ENCODE peak calls at places on chromosomes 6 and 20, in eight cellular contexts. Y is AG04450; U is mesothelial cell of epicardium; D is IMR-90; Z is esophagus muscularis mucosa; W is tibial artery; J is progenitor cell of endocrine pancreas; X is CD4-positive, alpha-beta T cell. L is an unnamed sample.

GRCh38 chr6:135162678-135163439 is 18.2 kb upstream of the MYB start:
- DNase-seq in W (no peak), D (no peak), Y (no peak), Z (no peak), J (peak; percentile 34), U (no peak), X (no peak), L (no peak)

GRCh38 chr20:59222239-59222981 is 58.8 kb downstream of the ZNF831 start:
- DNase-seq in J (peak; percentile 90), D (peak; percentile 66), U (peak; percentile 94), Z (peak; percentile 92), Y (peak; percentile 33), W (peak; percentile 80), X (peak; percentile 76), L (peak; percentile 88)

GRCh38 chr6:3740551-3741476 is 10.7 kb downstream of the PXDC1 start:
- DNase-seq in U (no peak), W (peak; percentile 63), X (no peak), J (no peak), Y (no peak), Z (no peak), D (no peak), L (no peak)

GRCh38 chr6:113414511-113414910 is 442.6 kb upstream of the MARCKS start:
- DNase-seq in U (no peak), J (no peak), D (peak; percentile 81), Y (peak; percentile 36), W (peak; percentile 72), X (no peak), Z (no peak), L (no peak)

GRCh38 chr6:3433005-3433404 is 23.8 kb downstream of the SLC22A23 start:
- DNase-seq in W (no peak), D (no peak), J (no peak), X (no peak), Z (no peak), U (no peak), Y (no peak), L (no peak)

GRCh38 chr6:113697642-113698410 is 159.3 kb upstream of the MARCKS start:
- DNase-seq in Y (peak; percentile 90), X (no peak), Z (no peak), U (no peak), W (no peak), D (peak; percentile 98), J (no peak), L (no peak)

GRCh38 chr6:121437861-121438651 is 2.6 kb downstream of the GJA1 start:
- DNase-seq in Z (no peak), D (peak; percentile 52), U (no peak), Y (no peak), W (peak; percentile 68), X (no peak), J (no peak), L (no peak)

GRCh38 chr6:156379392-156379910 is 397.7 kb upstream of the ARID1B start:
- DNase-seq in X (no peak), U (no peak), Y (no peak), J (no peak), Z (no peak), W (no peak), D (no peak), L (no peak)

GRCh38 chr6:215335-216034 is 76.8 kb upstream of the DUSP22 start:
- DNase-seq in W (no peak), Y (no peak), J (no peak), X (peak; percentile 47), D (peak; percentile 39), Z (no peak), U (no peak), L (no peak)

GRCh38 chr6:149012040-149012545 is 265.3 kb downstream of the UST start:
- DNase-seq in Z (no peak), U (no peak), J (no peak), D (peak; percentile 100), Y (peak; percentile 97), X (no peak), W (no peak), L (no peak)

GRCh38 chr6:16704706-16705402 is 56.4 kb downstream of the ATXN1 start:
- DNase-seq in D (peak; percentile 79), Z (no peak), J (no peak), W (no peak), X (no peak), Y (no peak), U (no peak), L (no peak)

GRCh38 chr6:4280721-4281120 is 145.3 kb upstream of the ECI2 start:
- DNase-seq in Z (no peak), Y (peak; percentile 66), D (peak; percentile 91), U (no peak), X (no peak), J (no peak), W (no peak), L (no peak)

GRCh38 chr20:63967330-63968135 is 2.2 kb downstream of the ZNF512B start:
- DNase-seq in J (peak; percentile 9), X (no peak), Y (no peak), D (no peak), U (no peak), Z (no peak), W (no peak), L (no peak)

GRCh38 chr20:36030143-36030542 is 61.8 kb downstream of the CNBD2 start:
- DNase-seq in J (no peak), W (no peak), Y (no peak), U (no peak), Z (no peak), X (no peak), D (peak; percentile 24), L (no peak)

GRCh38 chr6:140779341-140779740 is 1353.4 kb upstream of the GJE1 start:
- DNase-seq in J (no peak), W (no peak), X (no peak), U (no peak), D (peak; percentile 54), Z (no peak), Y (no peak), L (no peak)

GRCh38 chr6:33201147-33201545 is 479 bp downstream of the SLC39A7 start:
- DNase-seq in D (no peak), Y (no peak), X (no peak), J (no peak), W (no peak), U (no peak), Z (no peak), L (no peak)
- TF ChIP-seq CTCF in D (peak; percentile 4), Y (peak; percentile 9), X (no peak), J (peak; percentile 34), W (no peak), U (no peak), Z (no peak), L (no peak)

GRCh38 chr6:55011034-55011433 is 163.3 kb upstream of the HCRTR2 start:
- DNase-seq in Z (no peak), U (no peak), D (no peak), J (no peak), Y (no peak), W (no peak), X (no peak), L (no peak)
- TF ChIP-seq CTCF in Z (no peak), U (no peak), D (no peak), J (no peak), Y (no peak), W (no peak), X (no peak), L (no peak)

DNA sequence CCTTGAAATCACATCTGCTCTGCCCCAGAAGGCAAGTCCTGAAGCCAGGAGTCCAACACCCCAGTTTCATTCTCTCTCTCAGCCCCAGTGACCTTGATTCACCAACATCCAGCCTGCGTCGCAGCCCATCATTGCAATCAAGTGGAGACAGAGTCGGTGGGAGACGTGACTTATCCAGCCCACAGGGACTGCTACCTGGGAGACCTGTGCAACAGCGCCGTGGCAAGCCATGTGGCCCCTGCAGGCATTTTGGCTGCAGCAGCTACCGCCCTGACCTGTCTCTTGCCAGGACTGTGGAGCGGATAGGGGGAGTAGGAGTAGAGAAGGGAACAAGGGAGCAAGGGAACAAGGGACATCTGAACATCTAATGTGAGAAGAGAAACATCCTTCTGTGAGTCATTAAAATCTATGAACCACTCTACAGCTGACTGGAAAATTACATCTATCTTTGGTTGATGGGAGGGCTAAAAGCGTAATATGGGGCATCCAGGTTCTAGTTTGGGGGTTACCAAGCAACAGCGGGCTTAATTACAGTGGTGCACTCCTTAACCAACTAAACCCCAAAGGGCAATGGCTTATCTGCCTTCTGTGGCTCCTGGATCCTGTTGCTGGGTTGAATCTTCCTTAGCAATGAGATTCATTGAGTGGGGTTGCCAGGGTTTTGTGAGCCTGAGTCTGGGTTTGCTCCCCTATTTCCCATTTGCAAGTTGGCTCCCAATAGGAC is 2.5 kb downstream of the LY6G6D start:
- DNase-seq in D (no peak), X (no peak), Y (no peak), Z (no peak), J (peak; percentile 34), U (no peak), W (no peak), L (no peak)
- TF ChIP-seq CTCF in D (no peak), X (no peak), Y (no peak), Z (no peak), J (peak; percentile 57), U (no peak), W (no peak), L (no peak)

GRCh38 chr6:45226081-45226480 is 102.0 kb upstream of the RUNX2 start:
- DNase-seq in U (no peak), Z (no peak), J (no peak), W (no peak), X (no peak), Y (no peak), D (no peak), L (no peak)

DNA sequence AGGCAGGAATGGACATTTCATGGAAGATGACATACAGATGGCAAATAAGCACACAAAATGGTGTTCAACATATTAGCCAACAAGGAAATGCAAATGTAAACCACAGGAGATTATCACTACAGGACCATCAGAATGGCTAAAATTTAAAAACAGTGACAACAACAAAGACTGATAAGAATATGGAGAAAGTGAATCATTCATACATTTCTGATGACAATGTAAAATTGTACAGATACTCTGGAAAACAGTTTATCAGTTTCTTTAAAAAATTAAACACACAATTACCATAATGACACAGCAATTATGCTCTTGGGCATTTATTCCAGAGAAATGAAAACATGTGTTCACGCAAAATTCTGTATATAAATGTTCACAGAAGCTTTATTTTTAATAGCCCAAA is 105.8 kb upstream of the RUNX2 start:
- DNase-seq in U (no peak), W (no peak), J (no peak), Y (no peak), Z (no peak), X (no peak), D (no peak), L (no peak)
- TF ChIP-seq CTCF in U (no peak), W (no peak), J (no peak), Y (no peak), Z (no peak), X (no peak), D (no peak), L (no peak)

GRCh38 chr6:1479095-1479494 is 89.7 kb downstream of the FOXF2 start:
- DNase-seq in U (no peak), W (no peak), Z (no peak), X (no peak), Y (no peak), D (peak; percentile 76), J (no peak), L (no peak)
- TF ChIP-seq CTCF in U (no peak), W (no peak), Z (no peak), X (no peak), Y (peak; percentile 33), D (peak; percentile 19), J (no peak), L (no peak)

GRCh38 chr20:13841206-13841605 is 56.4 kb downstream of the NDUFAF5 start:
- DNase-seq in J (no peak), W (no peak), X (no peak), U (no peak), Y (no peak), D (no peak), Z (no peak), L (no peak)
- TF ChIP-seq CTCF in J (no peak), W (no peak), X (no peak), U (no peak), Y (no peak), D (no peak), Z (no peak), L (no peak)

L was measured in GM10248.